ENCODE peak calls at places on chromosomes 2 and 18, in four cellular contexts. U is WTC11, V is K562, K is HepG2. N is an unnamed sample.
A peak's percentile ranks its signal among the peaks of the same experiment; 100 is the strongest.

GRCh38 chr18:54671291-54671881 is 80.3 kb downstream of the DYNAP start:
- DNase-seq in U (no peak), V (peak; percentile 10), K (peak; percentile 19), N (peak; percentile 5)

GRCh38 chr2:173854840-173855239 is 110.3 kb downstream of the SP3 start:
- DNase-seq in U (no peak), V (no peak), K (no peak), N (no peak)

GRCh38 chr2:100320547-100321180 is 1.6 kb downstream of the LONRF2 start:
- DNase-seq in U (no peak), V (no peak), K (no peak), N (no peak)

GRCh38 chr18:49112664-49113063 is 161.9 kb upstream of the SMAD7 start:
- DNase-seq in U (no peak), V (no peak), K (no peak), N (no peak)

GRCh38 chr2:230864122-230864604 is 579 bp upstream of the ITM2C start:
- DNase-seq in U (no peak), V (no peak), K (no peak), N (no peak)

GRCh38 chr18:28682912-28683311 is 506.0 kb upstream of the CDH2 start:
- DNase-seq in U (no peak), V (no peak), K (no peak), N (no peak)

GRCh38 chr18:63979409-63979908 is 9.6 kb downstream of the SERPINB8 start:
- DNase-seq in U (peak; percentile 55), V (peak; percentile 11), K (peak; percentile 66), N (peak; percentile 39)

GRCh38 chr18:72869786-72870185 is 2.0 kb upstream of the NETO1 start:
- DNase-seq in U (peak; percentile 24), V (no peak), K (no peak), N (no peak)

GRCh38 chr2:237732790-237733349 is 65.7 kb upstream of the RBM44 start:
- DNase-seq in U (no peak), V (no peak), K (no peak), N (no peak)

GRCh38 chr2:618591-618990 is 58.6 kb downstream of the TMEM18 start:
- DNase-seq in U (no peak), V (no peak), K (no peak), N (no peak)

GRCh38 chr2:234308814-234309195 is 188.1 kb downstream of the ARL4C start:
- DNase-seq in U (no peak), V (no peak), K (no peak), N (no peak)

GRCh38 chr18:3246636-3247242 is 862 bp upstream of the MYL12A start:
- DNase-seq in U (no peak), V (peak; percentile 79), K (no peak), N (no peak)

GRCh38 chr18:47906408-47906807 is 24.1 kb downstream of the SMAD2 start:
- DNase-seq in U (no peak), V (no peak), K (no peak), N (no peak)

GRCh38 chr18:10051877-10052631 is 138.2 kb downstream of the VAPA start:
- DNase-seq in U (no peak), V (no peak), K (peak; percentile 20), N (no peak)

GRCh38 chr18:50878345-50879301 is at the start of gene ME2:
- DNase-seq in U (peak; percentile 90), V (peak; percentile 96), K (peak; percentile 72), N (peak; percentile 89)

GRCh38 chr18:48917579-48918101 is 33.1 kb downstream of the SMAD7 start:
- DNase-seq in U (peak; percentile 10), V (no peak), K (no peak), N (no peak)

GRCh38 chr2:40827371-40827770 is 375.5 kb upstream of the SLC8A1 start:
- DNase-seq in U (no peak), V (no peak), K (no peak), N (no peak)
- TF ChIP-seq ELF4 in U (no peak), V (no peak), K (no peak), N (no peak)

DNA sequence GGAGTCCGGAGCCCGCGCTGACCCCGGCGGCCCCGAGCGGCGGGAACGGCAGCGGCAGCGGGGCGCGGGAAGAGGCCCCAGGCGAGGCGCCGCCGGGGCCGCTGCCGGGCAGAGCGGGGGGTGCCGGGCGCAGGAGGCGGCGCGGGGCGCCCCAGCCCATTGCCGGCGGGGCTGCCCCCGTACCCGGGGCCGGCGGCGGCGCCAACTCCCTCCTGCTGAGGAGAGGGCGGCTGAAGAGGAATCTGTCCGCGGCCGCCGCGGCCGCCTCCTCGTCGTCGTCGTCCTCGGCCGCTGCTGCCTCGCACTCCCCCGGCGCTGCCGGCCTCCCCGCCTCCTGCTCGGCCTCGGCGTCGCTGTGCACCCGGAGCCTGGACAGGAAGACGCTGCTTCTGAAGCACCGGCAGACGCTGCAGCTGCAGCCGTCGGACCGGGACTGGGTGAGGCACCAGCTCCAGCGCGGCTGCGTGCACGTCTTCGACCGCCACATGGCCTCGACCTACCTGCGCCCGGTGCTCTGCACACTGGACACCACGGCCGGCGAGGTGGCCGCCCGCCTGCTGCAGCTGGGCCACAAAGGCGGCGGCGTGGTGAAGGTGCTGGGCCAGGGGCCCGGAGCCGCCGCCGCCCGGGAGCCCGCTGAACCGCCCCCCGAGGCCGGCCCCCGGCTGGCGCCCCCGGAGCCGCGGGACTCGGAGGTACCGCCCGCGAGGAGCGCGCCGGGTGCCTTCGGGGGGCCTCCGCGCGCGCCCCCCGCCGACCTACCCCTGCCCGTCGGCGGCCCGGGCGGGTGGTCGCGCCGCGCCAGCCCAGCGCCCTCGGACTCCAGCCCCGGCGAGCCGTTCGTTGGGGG is 713 bp downstream of the PHLPP1 start:
- DNase-seq in U (peak; percentile 46), V (peak; percentile 37), K (no peak), N (peak; percentile 9)
- TF ChIP-seq ELF4 in U (no peak), V (no peak), K (no peak), N (no peak)

GRCh38 chr2:126901459-126901858 is 2.8 kb downstream of the TEX51 start:
- DNase-seq in U (no peak), V (no peak), K (no peak), N (no peak)

GRCh38 chr2:126899786-126900185 is 1.1 kb downstream of the TEX51 start:
- DNase-seq in U (no peak), V (no peak), K (no peak), N (no peak)

GRCh38 chr2:126895336-126895735 is 3.4 kb upstream of the TEX51 start:
- DNase-seq in U (no peak), V (no peak), K (no peak), N (no peak)

GRCh38 chr2:126900646-126901319 is 2.1 kb downstream of the TEX51 start:
- DNase-seq in U (no peak), V (no peak), K (no peak), N (no peak)

DNA sequence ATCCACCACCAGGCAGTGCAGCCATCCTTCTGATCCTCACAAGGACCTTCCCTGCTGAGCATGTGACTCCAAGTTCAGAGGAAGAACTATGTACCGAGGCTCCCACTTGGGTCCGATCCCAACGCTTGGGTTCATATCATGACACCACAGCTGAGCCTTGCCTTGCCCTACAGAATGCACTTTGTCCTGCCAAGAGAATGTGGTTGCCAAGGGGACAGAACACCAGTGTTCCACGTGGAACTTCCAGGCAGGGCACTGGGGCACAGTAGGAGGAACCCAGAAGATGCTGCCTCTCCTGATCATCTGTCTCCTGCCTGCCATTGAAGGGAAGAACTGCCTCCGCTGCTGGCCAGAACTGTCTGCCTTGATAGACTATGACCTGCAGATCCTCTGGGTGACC is at the start of gene TEX51:
- DNase-seq in U (no peak), V (no peak), K (no peak), N (no peak)
- TF ChIP-seq ELF4 in U (no peak), V (no peak), K (no peak), N (no peak)

GRCh38 chr2:62344472-62344871 is 148.6 kb downstream of the B3GNT2 start:
- DNase-seq in U (no peak), V (no peak), K (no peak), N (no peak)
- TF ChIP-seq ELF4 in U (no peak), V (no peak), K (no peak), N (no peak)

DNA sequence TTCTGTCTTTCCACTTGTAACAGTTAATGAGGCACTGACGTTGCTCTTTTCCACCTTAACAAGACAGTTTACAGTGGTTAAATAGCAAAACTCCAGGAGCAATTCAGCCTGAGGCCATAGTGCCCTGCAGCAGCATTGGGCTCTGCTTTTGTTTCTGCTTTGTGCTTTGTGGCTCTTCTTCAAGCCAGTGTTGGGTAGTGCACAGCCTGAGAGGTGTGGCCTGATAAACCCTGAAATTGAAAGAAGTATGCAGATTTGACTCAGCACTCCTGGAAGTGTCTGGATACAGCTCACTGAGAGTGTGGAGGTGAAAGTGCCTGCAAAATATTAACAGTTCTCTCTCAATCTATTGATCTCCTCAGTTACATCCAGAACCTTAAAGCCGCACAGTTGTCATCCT is 63.0 kb downstream of the STK25 start:
- DNase-seq in U (no peak), V (no peak), K (no peak), N (no peak)
- TF ChIP-seq ELF4 in U (no peak), V (no peak), K (no peak), N (no peak)

GRCh38 chr2:42340938-42341636 is 19.9 kb downstream of the COX7A2L start:
- DNase-seq in U (no peak), V (no peak), K (no peak), N (no peak)
- TF ChIP-seq ELF4 in U (no peak), V (no peak), K (no peak), N (no peak)

GRCh38 chr2:189659734-189660133 is 1.5 kb upstream of the ASNSD1 start:
- DNase-seq in U (no peak), V (no peak), K (no peak), N (no peak)

GRCh38 chr2:189658808-189659207 is 2.5 kb upstream of the ASNSD1 start:
- DNase-seq in U (no peak), V (no peak), K (no peak), N (no peak)

GRCh38 chr2:189660803-189661147 is 484 bp upstream of the ASNSD1 start:
- DNase-seq in U (no peak), V (no peak), K (no peak), N (no peak)

GRCh38 chr2:189658281-189658680 is 3.0 kb upstream of the ASNSD1 start:
- DNase-seq in U (no peak), V (no peak), K (no peak), N (no peak)

GRCh38 chr2:189657867-189658266 is 3.4 kb upstream of the ASNSD1 start:
- DNase-seq in U (no peak), V (no peak), K (no peak), N (no peak)
- TF ChIP-seq ELF4 in U (no peak), V (no peak), K (no peak), N (no peak)